ENCODE peak calls at places on chromosomes 2 and 18, in nine cellular contexts. M is type B pancreatic cell, L is foreskin fibroblast, U is lower lobe of right lung, G is omental fat pad, Q is progenitor cell of endocrine pancreas, R is transverse colon, C is MM.1S, S is GM06990. O is an unnamed sample.

GRCh38 chr2:68368657-68369339 is 3.7 kb downstream of the PLEK start:
- DNase-seq in M (no peak), L (no peak), U (no peak), G (no peak), Q (no peak), R (no peak), C (no peak), S (no peak), O (no peak)

GRCh38 chr18:2570772-2571199 is 519 bp downstream of the METTL4 start:
- DNase-seq in M (peak), L (peak), U (peak), G (peak), Q (peak), R (peak), C (peak), S (no peak), O (peak)

GRCh38 chr18:74066018-74066417 is 81.6 kb downstream of the FBXO15 start:
- DNase-seq in M (no peak), L (no peak), U (no peak), G (no peak), Q (no peak), R (no peak), C (no peak), S (no peak), O (no peak)

GRCh38 chr2:234444888-234445287 is 52.0 kb downstream of the ARL4C start:
- DNase-seq in M (no peak), L (peak), U (no peak), G (no peak), Q (no peak), R (peak), C (no peak), S (peak), O (no peak)

GRCh38 chr2:179031731-179032408 is 18.1 kb downstream of the CCDC141 start:
- DNase-seq in M (no peak), L (no peak), U (no peak), G (no peak), Q (no peak), R (no peak), C (peak), S (peak), O (no peak)

GRCh38 chr18:36504928-36505327 is 207.4 kb downstream of the FHOD3 start:
- DNase-seq in M (no peak), L (no peak), U (no peak), G (no peak), Q (no peak), R (no peak), C (no peak), S (no peak), O (no peak)

GRCh38 chr2:44362207-44363015 is 664 bp downstream of the CAMKMT start:
- DNase-seq in M (no peak), L (peak), U (no peak), G (peak), Q (no peak), R (peak), C (peak), S (no peak), O (peak)

GRCh38 chr2:74908763-74909444 is 49.5 kb upstream of the POLE4 start:
- DNase-seq in M (no peak), L (no peak), U (no peak), G (no peak), Q (no peak), R (peak), C (no peak), S (no peak), O (peak)

GRCh38 chr2:216911886-216912285 is 52.0 kb upstream of the TNP1 start:
- DNase-seq in M (no peak), L (peak), U (no peak), G (no peak), Q (no peak), R (no peak), C (no peak), S (no peak), O (no peak)

GRCh38 chr2:231795525-231796327 is 9.5 kb downstream of the COPS7B start:
- DNase-seq in M (no peak), L (peak), U (no peak), G (no peak), Q (no peak), R (peak), C (peak), S (no peak), O (peak)

GRCh38 chr2:236875906-236876505 is 209.7 kb upstream of the COPS8 start:
- DNase-seq in M (peak), L (no peak), U (no peak), G (no peak), Q (no peak), R (no peak), C (no peak), S (no peak), O (no peak)

GRCh38 chr2:121069434-121069969 is 215.5 kb downstream of the TFCP2L1 start:
- DNase-seq in M (no peak), L (no peak), U (no peak), G (no peak), Q (no peak), R (no peak), C (no peak), S (no peak), O (no peak)

GRCh38 chr18:50458796-50459195 is 84.0 kb downstream of the SKA1 start:
- DNase-seq in M (no peak), L (no peak), U (no peak), G (no peak), Q (no peak), R (no peak), C (no peak), S (no peak), O (no peak)

GRCh38 chr2:102082591-102083586 is 59.7 kb upstream of the IL1R1 start:
- DNase-seq in M (no peak), L (peak), U (no peak), G (no peak), Q (no peak), R (no peak), C (no peak), S (peak), O (no peak)

GRCh38 chr2:226798422-226799210 is 1.0 kb downstream of the IRS1 start:
- DNase-seq in M (peak), L (no peak), U (peak), G (no peak), Q (no peak), R (peak), C (peak), S (peak), O (no peak)

GRCh38 chr2:233800231-233800630 is 22.1 kb downstream of the MROH2A start:
- DNase-seq in M (no peak), L (no peak), U (no peak), G (no peak), Q (peak), R (no peak), C (no peak), S (no peak), O (no peak)

GRCh38 chr2:163943403-163944356 is 207.9 kb upstream of the FIGN start:
- DNase-seq in M (no peak), L (no peak), U (no peak), G (no peak), Q (no peak), R (no peak), C (no peak), S (no peak), O (no peak)

GRCh38 chr2:63424329-63425078 is 163.8 kb downstream of the WDPCP start:
- DNase-seq in M (no peak), L (peak), U (no peak), G (no peak), Q (no peak), R (no peak), C (peak), S (peak), O (no peak)

GRCh38 chr18:36493349-36494281 is 196.1 kb downstream of the FHOD3 start:
- DNase-seq in M (no peak), L (no peak), U (no peak), G (no peak), Q (no peak), R (no peak), C (no peak), S (no peak), O (peak)

DNA sequence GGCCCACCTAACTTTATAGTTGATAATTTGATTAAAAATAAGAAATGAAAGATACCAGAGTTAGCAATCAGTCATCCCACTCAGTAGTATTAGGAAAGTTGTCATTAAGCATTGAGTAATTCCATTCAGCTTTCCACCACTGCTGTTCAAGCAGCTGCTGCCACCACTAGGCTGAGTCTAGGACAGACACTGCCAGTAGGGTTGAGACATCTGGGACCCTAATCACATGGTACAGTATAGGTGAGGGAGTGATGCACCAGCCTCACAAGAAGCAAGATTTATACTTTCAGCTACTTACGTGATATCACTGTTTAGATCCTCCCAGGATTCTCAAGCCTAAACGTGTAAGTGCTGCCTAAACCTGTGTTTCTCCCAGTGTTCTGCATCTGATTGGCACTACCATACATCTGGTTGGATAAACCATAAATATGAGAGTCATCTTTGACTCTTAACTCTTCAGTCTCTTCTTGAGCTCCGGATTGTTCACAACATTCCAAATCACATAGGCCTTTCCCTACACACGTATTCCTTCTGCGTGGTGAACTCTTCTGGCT is 3.2 kb downstream of the UBXN4 start:
- DNase-seq in M (no peak), L (peak), U (no peak), G (no peak), Q (no peak), R (no peak), C (peak), S (no peak), O (peak)
- TF ChIP-seq CTCF in M (no peak), L (peak), U (no peak), G (no peak), Q (peak), R (no peak), C (peak), S (peak), O (no peak)

DNA sequence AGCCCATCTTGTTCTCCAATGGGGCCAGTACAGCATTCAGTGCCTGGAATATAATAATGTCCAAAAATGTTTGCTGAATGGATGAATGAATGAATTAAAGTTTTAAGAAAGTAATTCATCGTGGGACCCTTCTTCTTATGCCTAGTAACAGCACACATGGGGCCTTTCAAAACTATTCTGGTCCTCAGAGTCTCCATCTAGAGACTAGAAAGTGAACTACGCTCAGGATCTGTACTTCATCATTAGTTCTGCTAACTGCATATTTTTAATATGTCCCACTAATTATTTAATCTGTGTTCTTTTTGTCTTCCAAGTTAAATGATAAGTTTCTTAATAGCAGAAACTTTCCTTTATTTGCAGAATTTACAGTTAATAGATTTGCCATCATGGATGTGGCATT is 172.5 kb downstream of the SMAD2 start:
- DNase-seq in M (no peak), L (no peak), U (no peak), G (no peak), Q (no peak), R (no peak), C (no peak), S (no peak), O (no peak)
- TF ChIP-seq CTCF in M (peak), L (peak), U (peak), G (no peak), Q (peak), R (peak), C (peak), S (peak), O (no peak)

GRCh38 chr2:27024812-27025211 is 8.0 kb upstream of the TMEM214 start:
- DNase-seq in M (no peak), L (no peak), U (no peak), G (no peak), Q (no peak), R (no peak), C (no peak), S (no peak), O (no peak)
- TF ChIP-seq CTCF in M (peak), L (no peak), U (no peak), G (no peak), Q (no peak), R (no peak), C (no peak), S (no peak), O (no peak)

GRCh38 chr18:53153281-53153680 is 813.3 kb downstream of the DCC start:
- DNase-seq in M (no peak), L (no peak), U (no peak), G (no peak), Q (no peak), R (peak), C (no peak), S (no peak), O (peak)
- TF ChIP-seq CTCF in M (peak), L (no peak), U (peak), G (no peak), Q (peak), R (no peak), C (no peak), S (peak), O (no peak)

DNA sequence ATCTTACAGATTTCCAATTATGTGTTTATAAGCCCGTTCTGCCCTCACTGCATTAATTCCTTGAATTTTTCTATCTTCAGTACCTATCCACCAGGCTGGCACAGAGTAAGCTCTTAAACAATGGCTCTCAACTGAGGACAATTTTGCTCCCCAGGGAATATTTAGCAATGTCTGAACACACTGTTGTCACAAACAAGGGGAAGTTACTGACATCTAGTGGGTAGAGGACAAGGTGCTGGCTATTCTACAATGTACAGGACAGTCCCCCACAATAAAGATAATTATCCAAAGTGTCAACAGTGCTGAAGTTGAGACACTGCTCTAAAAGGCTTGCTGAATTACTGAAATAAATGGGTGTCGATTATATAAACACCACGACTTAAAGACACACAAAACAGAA is 5.0 kb downstream of the NDUFS1 start:
- DNase-seq in M (no peak), L (no peak), U (no peak), G (no peak), Q (no peak), R (no peak), C (no peak), S (no peak), O (no peak)
- TF ChIP-seq CTCF in M (peak), L (no peak), U (no peak), G (no peak), Q (no peak), R (no peak), C (peak), S (peak), O (no peak)

GRCh38 chr2:3001595-3002184 is 375.9 kb downstream of the EIPR1 start:
- DNase-seq in M (no peak), L (no peak), U (no peak), G (no peak), Q (no peak), R (no peak), C (no peak), S (no peak), O (peak)
- TF ChIP-seq CTCF in M (peak), L (no peak), U (peak), G (no peak), Q (peak), R (no peak), C (no peak), S (peak), O (peak)

GRCh38 chr18:57970356-57971095 is 73.5 kb upstream of the NEDD4L start:
- DNase-seq in M (no peak), L (no peak), U (no peak), G (no peak), Q (no peak), R (no peak), C (no peak), S (no peak), O (no peak)
- TF ChIP-seq CTCF in M (peak), L (peak), U (peak), G (no peak), Q (peak), R (no peak), C (peak), S (peak), O (no peak)

GRCh38 chr2:109586687-109587086 is 27.1 kb downstream of the SEPTIN10 start:
- DNase-seq in M (no peak), L (no peak), U (no peak), G (no peak), Q (no peak), R (no peak), C (no peak), S (no peak), O (no peak)

DNA sequence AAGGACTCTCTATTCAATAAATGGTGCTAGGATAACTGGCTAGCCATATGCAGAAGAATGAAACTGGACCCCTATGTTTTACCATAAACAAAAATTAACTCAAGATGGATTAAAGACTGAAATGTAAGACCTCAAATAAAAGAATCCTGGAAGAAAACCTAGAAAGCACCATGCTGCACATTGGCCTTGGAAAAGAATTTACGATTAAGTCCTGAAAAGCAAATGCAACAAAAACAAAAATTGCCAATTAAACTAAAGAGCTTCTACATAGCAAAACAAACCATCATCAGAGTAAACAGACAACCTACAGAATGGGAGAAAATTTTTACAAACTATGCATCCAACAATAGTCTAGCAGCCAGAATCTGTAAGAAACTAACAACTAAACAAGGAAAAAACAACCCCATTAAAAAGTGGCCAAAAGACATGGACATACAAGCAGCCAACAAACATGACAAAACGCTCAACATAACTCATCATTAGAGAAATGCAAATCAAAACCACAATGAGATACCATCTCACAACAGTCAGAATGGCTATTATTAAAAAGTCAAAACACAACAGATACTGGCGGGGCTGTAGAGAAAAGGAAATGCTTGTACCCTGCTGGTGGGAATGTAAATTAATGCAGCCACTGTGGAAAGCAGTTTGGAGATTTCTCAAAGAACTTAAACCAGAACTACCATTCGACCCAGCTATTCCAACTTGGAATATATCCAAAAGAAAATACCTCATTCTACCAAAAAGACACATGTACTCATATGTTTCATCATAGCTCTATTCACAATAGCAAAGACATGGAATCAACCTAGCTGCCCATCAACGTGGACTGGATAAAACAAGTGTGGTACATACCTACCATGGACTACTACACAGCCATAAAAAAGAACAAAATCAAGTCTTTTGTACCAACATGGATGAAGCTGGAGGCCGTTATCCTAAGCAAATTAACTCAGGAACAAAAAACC is 30.6 kb downstream of the SEPTIN10 start:
- DNase-seq in M (no peak), L (no peak), U (no peak), G (no peak), Q (no peak), R (no peak), C (peak), S (no peak), O (no peak)
- TF ChIP-seq CTCF in M (peak), L (peak), U (no peak), G (no peak), Q (no peak), R (no peak), C (peak), S (no peak), O (no peak)

DNA sequence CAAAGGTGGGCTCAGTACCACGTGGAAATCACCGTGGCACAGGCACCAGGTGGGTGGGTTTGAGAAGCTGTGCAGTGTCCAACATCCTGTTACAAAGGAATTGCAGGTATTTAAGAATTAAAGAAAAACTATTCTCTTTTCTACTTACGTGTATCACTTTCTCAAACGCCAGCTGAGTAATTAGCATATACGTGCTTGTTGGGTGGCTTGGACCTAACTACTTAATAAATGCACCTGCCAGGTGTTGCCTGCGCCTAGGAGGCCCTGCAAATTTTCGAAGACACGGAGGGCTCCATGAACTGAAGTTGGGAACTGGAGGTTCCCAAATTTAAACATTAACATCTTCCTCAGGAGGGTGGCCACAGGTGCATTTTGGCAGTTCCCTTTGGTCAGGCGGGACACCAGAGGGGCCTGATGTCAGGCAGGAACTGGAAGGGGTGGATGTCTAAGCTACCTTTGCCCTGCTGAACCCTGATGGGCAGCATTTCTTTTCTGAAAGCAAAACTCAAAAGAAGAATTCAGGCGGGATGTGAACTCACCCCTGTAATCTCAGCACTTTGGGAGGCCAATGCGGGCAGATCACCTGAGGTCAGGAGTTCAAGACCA is 84.8 kb downstream of the HS6ST1 start:
- DNase-seq in M (no peak), L (no peak), U (no peak), G (no peak), Q (no peak), R (no peak), C (no peak), S (no peak), O (no peak)
- TF ChIP-seq CTCF in M (peak), L (no peak), U (no peak), G (no peak), Q (peak), R (peak), C (no peak), S (no peak), O (no peak)

DNA sequence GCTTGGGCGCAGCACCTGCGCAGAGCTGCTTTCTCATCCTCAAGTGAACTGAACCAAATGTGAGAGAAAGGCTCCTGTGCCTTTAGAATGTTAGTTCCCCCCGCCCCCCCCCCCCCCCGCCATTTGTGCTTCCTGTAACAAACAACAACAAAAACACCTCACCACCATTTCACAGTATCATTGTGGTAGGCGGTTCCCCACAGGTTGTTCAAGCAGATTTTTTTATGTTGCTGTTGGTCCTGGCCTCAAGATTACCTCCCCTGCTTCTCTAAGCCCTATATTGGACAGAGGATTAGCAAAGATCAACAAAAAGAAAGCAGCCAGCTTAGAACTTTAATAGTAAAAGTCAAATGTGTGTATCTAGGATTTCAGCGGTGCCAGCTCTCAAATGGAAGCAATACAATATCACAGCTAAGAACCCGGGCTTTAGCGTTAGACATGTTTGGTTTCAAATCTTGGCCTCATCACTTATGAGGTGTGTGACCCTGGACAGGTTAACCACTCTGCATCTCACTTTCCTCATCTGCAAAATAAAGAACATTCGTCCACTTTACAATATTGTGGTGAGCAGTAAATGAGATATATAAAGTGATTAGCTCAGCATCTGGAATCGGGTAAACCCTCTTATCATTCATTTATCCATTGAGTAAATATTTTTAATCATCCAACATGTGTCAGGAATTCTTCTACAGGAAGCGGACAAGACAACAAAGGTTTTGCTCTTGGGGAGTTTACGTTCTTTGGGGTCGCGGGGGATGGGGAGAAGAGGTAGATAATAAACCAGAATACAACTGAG is 84.6 kb downstream of the KCTD18 start:
- DNase-seq in M (no peak), L (no peak), U (no peak), G (no peak), Q (no peak), R (no peak), C (no peak), S (no peak), O (no peak)
- TF ChIP-seq CTCF in M (no peak), L (no peak), U (no peak), G (no peak), Q (no peak), R (no peak), C (no peak), S (no peak), O (no peak)